ENCODE peak calls at places on chromosomes 4 and X, in seven cellular contexts. G is HL-60; T is activated CD8-positive, alpha-beta memory T cell treated with anti-CD3 and anti-CD28 coated beads, Interleukin-2, amount 50 U/mL, for 48 hours; I is KBM-7; Z is T-helper 1 cell; V is upper lobe of left lung; N is NCI-H460. P is an unnamed sample.
A peak's percentile ranks its signal among the peaks of the same experiment; 100 is the strongest.

GRCh38 chrX:134753185-134754008 is 95.1 kb upstream of the PLAC1 start:
- DNase-seq in V (no peak), N (no peak), I (no peak), G (no peak), T (no peak), Z (no peak), P (no peak)

GRCh38 chr4:115927382-115927781 is 814.0 kb upstream of the NDST4 start:
- DNase-seq in V (no peak), Z (no peak), I (no peak), T (no peak), G (no peak), N (no peak), P (no peak)

GRCh38 chr4:22477136-22477793 is 38.6 kb downstream of the ADGRA3 start:
- DNase-seq in T (no peak), Z (no peak), I (no peak), V (no peak), G (no peak), N (no peak), P (no peak)

GRCh38 chrX:672931-673330 is 42.3 kb downstream of the SHOX start:
- DNase-seq in T (no peak), I (no peak), V (no peak), N (no peak), Z (no peak), G (no peak), P (no peak)

GRCh38 chrX:47831788-47832187 is 4.9 kb upstream of the ZNF81 start:
- DNase-seq in G (no peak), T (peak; percentile 53), N (peak; percentile 54), I (peak; percentile 73), V (peak; percentile 51), Z (peak; percentile 37), P (no peak)

GRCh38 chr4:81724925-81725329 is 253.2 kb upstream of the RASGEF1B start:
- DNase-seq in T (peak; percentile 74), V (peak; percentile 75), Z (peak; percentile 6), N (no peak), G (no peak), I (no peak), P (peak; percentile 55)

GRCh38 chr4:124499266-124499665 is 213.3 kb downstream of the ANKRD50 start:
- DNase-seq in G (no peak), N (no peak), T (no peak), I (peak; percentile 2), Z (no peak), V (no peak), P (no peak)

GRCh38 chr4:75849459-75849858 is 52.8 kb downstream of the PPEF2 start:
- DNase-seq in Z (no peak), N (no peak), T (no peak), I (peak; percentile 28), G (peak; percentile 46), V (no peak), P (no peak)

GRCh38 chrX:17078031-17078730 is 131.7 kb downstream of the REPS2 start:
- DNase-seq in Z (no peak), T (no peak), N (no peak), I (no peak), G (no peak), V (no peak), P (no peak)

GRCh38 chr4:121765941-121766538 is 1.1 kb upstream of the SMIM43 start:
- DNase-seq in Z (no peak), G (no peak), N (no peak), V (no peak), T (no peak), I (no peak), P (no peak)